ENCODE peak calls at places on chromosomes 13 and 19, in four cellular contexts. E is CD4-positive, alpha-beta T cell; G is pancreas; D is cardiac fibroblast. X is an unnamed sample.

GRCh38 chr13:27775943-27776342 is 16.3 kb upstream of the GSX1 start:
- DNase-seq in D (no peak), E (no peak), G (no peak), X (peak)

GRCh38 chr19:44757057-44757734 is 8.7 kb downstream of the BCL3 start:
- DNase-seq in D (peak), E (no peak), G (peak), X (peak)

GRCh38 chr19:46211201-46211881 is 18.2 kb upstream of the IGFL1 start:
- DNase-seq in G (no peak), D (peak), E (no peak), X (no peak)

GRCh38 chr19:4455742-4456565 is 1.6 kb downstream of the UBXN6 start:
- DNase-seq in G (no peak), D (peak), E (no peak), X (no peak)

GRCh38 chr13:51286135-51287002 is 53.1 kb upstream of the SERPINE3 start:
- DNase-seq in G (peak), D (peak), E (peak), X (peak)

GRCh38 chr19:49799798-49800376 is 13.2 kb downstream of the FUZ start:
- DNase-seq in E (no peak), G (no peak), D (no peak), X (no peak)

GRCh38 chr13:97256343-97256783 is 34.2 kb downstream of the MBNL2 start:
- DNase-seq in D (peak), E (no peak), G (peak), X (no peak)

GRCh38 chr13:106612688-106613087 is 44.8 kb upstream of the ARGLU1 start:
- DNase-seq in E (no peak), D (peak), G (no peak), X (no peak)

GRCh38 chr13:52847322-52847681 is 1.1 kb downstream of the PCDH8 start:
- DNase-seq in D (no peak), E (no peak), G (no peak), X (no peak)

GRCh38 chr13:52845334-52845761 is 3.1 kb downstream of the PCDH8 start:
- DNase-seq in G (no peak), D (no peak), E (no peak), X (peak)

GRCh38 chr13:52847682-52848432 is 583 bp downstream of the PCDH8 start:
- DNase-seq in D (no peak), E (no peak), G (no peak), X (no peak)

GRCh38 chr13:52845766-52846566 is 2.5 kb downstream of the PCDH8 start:
- DNase-seq in E (no peak), D (peak), G (no peak), X (peak)

GRCh38 chr13:52846567-52847321 is 1.7 kb downstream of the PCDH8 start:
- DNase-seq in E (no peak), G (peak), D (peak), X (peak)
- TF ChIP-seq CTCF in E (no peak), G (peak), D (peak), X (peak)

DNA sequence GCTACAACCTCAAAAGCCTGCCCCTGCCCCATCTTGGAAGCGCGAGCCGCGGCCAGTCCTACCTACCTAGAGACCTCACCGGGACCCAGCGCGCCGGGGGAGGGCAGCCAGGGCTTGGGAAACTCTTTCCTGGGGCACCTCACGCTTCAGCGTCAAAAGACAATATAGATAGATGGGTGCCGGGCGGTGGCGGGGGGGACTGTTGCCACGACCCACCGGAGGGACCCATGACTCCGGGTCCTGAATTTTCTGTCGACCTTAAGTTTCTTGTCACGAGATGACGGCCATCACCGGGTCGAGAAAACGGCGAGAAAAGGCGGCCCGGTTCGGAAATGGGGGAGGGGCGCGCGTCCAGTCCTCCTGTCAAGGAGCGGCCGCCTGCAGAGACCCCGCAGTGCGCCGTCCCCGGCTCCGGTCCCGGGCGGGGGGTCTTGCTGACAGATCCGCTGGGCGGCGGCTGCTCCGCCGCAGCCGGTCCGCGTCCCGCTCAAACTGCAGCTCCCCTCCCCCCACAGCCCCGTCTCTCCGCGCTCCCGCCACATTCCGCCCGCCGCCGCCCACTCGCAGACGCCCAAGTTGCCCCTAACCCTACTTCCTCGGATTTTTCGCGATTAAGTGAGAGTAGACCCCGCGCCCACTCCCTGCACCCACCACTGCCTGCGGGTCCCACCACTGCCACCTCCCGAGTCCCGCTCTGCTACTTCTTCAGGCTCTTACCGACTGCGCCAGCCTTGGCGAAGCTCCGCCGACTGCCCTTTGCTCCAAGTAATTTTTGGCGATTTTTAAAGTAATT is 66.1 kb downstream of the KCNRG start:
- DNase-seq in D (no peak), E (peak), G (peak), X (peak)
- TF ChIP-seq CTCF in D (peak), E (no peak), G (no peak), X (peak)

DNA sequence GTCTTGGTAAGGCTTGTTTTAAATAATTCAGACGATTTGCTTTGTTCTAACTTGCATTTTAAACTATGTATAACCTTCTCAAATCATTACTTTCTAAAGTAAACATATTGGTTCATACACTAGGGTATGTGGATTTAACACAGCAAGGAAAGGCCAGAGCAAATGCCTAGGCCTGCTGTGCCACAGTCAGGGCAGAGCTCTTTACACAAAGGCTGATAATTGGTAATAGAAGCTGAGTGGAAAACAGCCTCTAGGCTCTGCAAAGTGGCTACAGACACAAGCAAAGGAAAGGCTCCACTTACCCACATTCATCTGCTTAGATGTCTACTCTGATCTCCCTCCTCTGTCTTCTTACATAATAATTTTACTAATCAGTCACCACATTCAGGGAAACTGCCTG is 382.8 kb downstream of the OLFM4 start:
- DNase-seq in G (no peak), E (no peak), D (no peak), X (no peak)
- TF ChIP-seq CTCF in G (no peak), E (no peak), D (no peak), X (no peak)

GRCh38 chr19:10389863-10390262 is 9.5 kb upstream of the TYK2 start:
- DNase-seq in G (no peak), E (no peak), D (no peak), X (no peak)
- TF ChIP-seq CTCF in G (no peak), E (no peak), D (peak), X (peak)

DNA sequence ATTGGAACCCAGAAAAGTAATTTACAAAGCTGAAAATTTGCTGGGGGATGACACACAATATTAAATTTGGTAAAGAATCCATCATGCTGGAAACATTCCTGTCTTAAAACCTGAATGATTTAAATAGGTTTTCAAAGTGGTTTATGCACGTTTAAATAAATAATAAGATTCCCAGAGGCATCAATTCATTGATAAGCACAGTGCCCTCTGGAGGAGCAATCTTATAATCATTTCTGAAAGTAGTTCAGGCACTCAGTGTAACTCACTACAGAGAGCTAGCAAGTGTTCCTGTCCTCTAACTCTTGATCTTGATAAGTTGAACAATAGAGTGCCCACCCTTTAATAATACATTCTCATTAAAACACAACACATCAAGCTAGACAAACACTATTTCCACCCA is 43.5 kb upstream of the SHISA2 start:
- DNase-seq in E (no peak), G (no peak), D (no peak), X (no peak)
- TF ChIP-seq CTCF in E (no peak), G (no peak), D (no peak), X (no peak)

DNA sequence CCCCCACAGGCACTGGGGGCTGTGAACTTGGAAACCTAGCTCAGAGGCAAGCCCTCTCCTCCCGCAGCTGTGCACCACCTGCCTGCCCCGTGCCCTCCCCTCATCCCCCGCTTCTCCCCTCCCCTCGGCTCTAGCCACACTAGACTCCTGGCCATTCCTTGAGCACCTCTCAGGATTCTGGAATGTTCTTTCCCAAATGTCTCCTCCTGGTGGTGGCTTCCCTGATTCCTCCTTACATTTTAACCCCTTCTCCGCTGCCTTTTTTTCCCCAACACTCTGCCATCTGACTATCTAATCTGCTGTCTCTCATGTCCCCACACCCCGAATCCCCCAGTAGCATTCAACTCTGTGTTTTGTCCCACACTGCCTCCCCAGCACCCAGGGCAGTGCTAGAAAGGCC is 6.7 kb downstream of the NANOS3 start:
- DNase-seq in G (no peak), E (no peak), D (no peak), X (no peak)
- TF ChIP-seq CTCF in G (no peak), E (no peak), D (no peak), X (peak)

GRCh38 chr13:37414667-37415066 is 183.9 kb downstream of the POSTN start:
- DNase-seq in E (no peak), G (no peak), D (no peak), X (no peak)
- TF ChIP-seq CTCF in E (no peak), G (no peak), D (no peak), X (no peak)

GRCh38 chr19:6340493-6341201 is 7.2 kb upstream of the ACER1 start:
- DNase-seq in D (no peak), E (no peak), G (no peak), X (no peak)
- TF ChIP-seq CTCF in D (no peak), E (no peak), G (no peak), X (no peak)

DNA sequence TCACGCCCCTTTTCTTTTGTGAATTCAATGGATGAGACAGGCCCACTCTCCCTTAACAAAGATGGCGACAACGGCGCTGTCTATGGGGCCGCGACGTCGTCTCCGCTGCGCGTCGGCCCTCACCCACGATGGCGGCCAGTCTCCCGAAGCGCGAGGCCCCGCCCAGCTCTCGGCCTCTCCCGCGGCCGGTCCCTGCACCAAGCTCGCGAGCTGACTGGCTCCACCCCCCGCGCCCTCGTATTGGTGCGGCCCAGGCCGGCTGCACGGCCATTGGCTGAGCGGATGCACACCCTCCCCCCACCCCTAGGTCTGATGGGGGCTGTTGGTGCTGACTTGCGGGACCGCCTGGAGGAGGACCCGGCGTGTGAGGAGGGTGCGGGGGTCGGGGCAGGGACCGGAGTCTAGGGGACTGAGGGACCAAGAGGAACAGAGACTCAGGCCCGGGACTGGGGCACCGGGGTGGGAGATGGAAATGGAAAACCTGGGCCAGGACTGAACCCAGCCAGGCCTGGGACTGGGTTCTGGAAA is 4.8 kb downstream of the SPHK2 start:
- DNase-seq in D (peak), G (peak), E (peak), X (peak)
- TF ChIP-seq CTCF in D (no peak), G (no peak), E (no peak), X (no peak)